ENCODE peak calls at places on chromosomes 3 and 15, in ten cellular contexts. V, S, U, L, J, E, Q, M, O and Z are unnamed samples.

GRCh38 chr3:30162579-30162978 is 443.8 kb upstream of the TGFBR2 start:
- DNase-seq in Q (peak; percentile 95), V (no peak), E (no peak), U (no peak), L (no peak), O (peak; percentile 66), S (no peak), M (no peak), J (no peak), Z (no peak)

GRCh38 chr15:98174286-98174685 is 213.8 kb downstream of the ARRDC4 start:
- DNase-seq in O (no peak), S (no peak), V (no peak), J (no peak), M (no peak), E (no peak), U (no peak), Q (no peak), L (no peak), Z (no peak)

GRCh38 chr3:62318365-62318751 is 55.0 kb downstream of the FEZF2 start:
- DNase-seq in U (no peak), O (no peak), L (no peak), M (no peak), J (no peak), E (no peak), Q (no peak), S (no peak), V (no peak), Z (no peak)

GRCh38 chr3:176352716-176353334 is 844.5 kb downstream of the TBL1XR1 start:
- DNase-seq in E (no peak), S (no peak), V (no peak), M (no peak), U (no peak), Q (peak; percentile 14), L (no peak), J (no peak), O (no peak), Z (no peak)

GRCh38 chr3:128532007-128532983 is 39.3 kb upstream of the GATA2 start:
- DNase-seq in O (no peak), J (no peak), V (no peak), M (no peak), S (no peak), L (no peak), Q (no peak), U (no peak), E (no peak), Z (no peak)

GRCh38 chr3:52763466-52763865 is 7.3 kb downstream of the NEK4 start:
- DNase-seq in U (no peak), M (peak; percentile 40), S (no peak), Q (no peak), L (no peak), V (no peak), O (no peak), J (no peak), E (no peak), Z (no peak)

GRCh38 chr3:121165397-121165837 is 257.4 kb downstream of the STXBP5L start:
- DNase-seq in V (no peak), J (no peak), Q (no peak), M (peak; percentile 66), O (no peak), U (peak; percentile 2), E (no peak), S (no peak), L (no peak), Z (no peak)

GRCh38 chr15:95085056-95085455 is 853.7 kb downstream of the MCTP2 start:
- DNase-seq in O (peak; percentile 5), M (no peak), E (no peak), L (no peak), S (no peak), Q (no peak), U (no peak), V (no peak), J (no peak), Z (no peak)

GRCh38 chr3:87270908-87271727 is 5.3 kb downstream of the POU1F1 start:
- DNase-seq in O (no peak), J (no peak), E (no peak), S (no peak), M (peak; percentile 18), U (no peak), Q (no peak), L (no peak), V (no peak), Z (no peak)

GRCh38 chr15:37002041-37002689 is 98.2 kb downstream of the MEIS2 start:
- DNase-seq in E (no peak), L (no peak), J (no peak), M (no peak), Q (no peak), U (no peak), S (no peak), V (no peak), O (no peak), Z (no peak)

GRCh38 chr15:29129221-29129620 is 140.4 kb downstream of the NSMCE3 start:
- DNase-seq in O (no peak), U (no peak), Q (no peak), M (no peak), E (no peak), S (no peak), V (no peak), J (no peak), L (no peak), Z (no peak)

GRCh38 chr3:16467368-16467767 is 46.1 kb downstream of the RFTN1 start:
- DNase-seq in Q (no peak), S (no peak), O (no peak), J (no peak), M (no peak), U (no peak), V (no peak), E (no peak), L (no peak), Z (peak; percentile 64)

GRCh38 chr3:45480218-45480617 is 91.8 kb downstream of the LARS2 start:
- DNase-seq in O (no peak), L (no peak), E (no peak), J (no peak), S (no peak), M (peak; percentile 22), Q (peak; percentile 23), U (no peak), V (no peak), Z (no peak)

GRCh38 chr3:72160351-72160750 is 375.4 kb upstream of the PROK2 start:
- DNase-seq in L (no peak), Q (no peak), U (no peak), E (no peak), V (no peak), M (no peak), J (no peak), O (no peak), S (no peak), Z (no peak)

GRCh38 chr3:99532246-99532645 is 106.1 kb upstream of the COL8A1 start:
- DNase-seq in S (no peak), Q (peak; percentile 55), J (peak; percentile 33), E (no peak), V (peak; percentile 12), M (peak; percentile 93), U (peak; percentile 48), O (peak; percentile 39), L (peak; percentile 10), Z (no peak)

GRCh38 chr3:124059580-124059979 is 67.7 kb upstream of the ROPN1 start:
- DNase-seq in O (no peak), E (no peak), M (no peak), L (no peak), V (no peak), Q (peak; percentile 69), S (no peak), U (no peak), J (no peak), Z (no peak)

DNA sequence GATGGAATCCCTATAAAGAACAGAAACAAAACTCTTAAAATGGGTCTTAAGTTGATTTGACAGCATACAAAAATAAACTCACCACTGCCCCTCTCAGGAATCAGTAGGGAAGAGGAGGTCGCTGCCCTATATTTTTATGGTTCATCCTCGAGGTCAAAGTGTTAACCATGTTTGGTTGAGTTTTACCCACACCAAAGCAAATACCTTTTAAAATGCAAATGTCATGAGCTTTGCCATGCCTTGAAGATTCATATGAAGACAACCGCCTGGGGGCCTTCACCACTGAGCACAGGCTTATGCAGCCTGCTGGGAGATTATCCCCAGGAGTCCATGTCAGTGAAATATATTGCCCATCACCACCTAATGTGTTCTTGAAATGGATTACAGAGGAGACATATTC is 66.1 kb downstream of the GLB1 start:
- DNase-seq in S (no peak), O (no peak), M (no peak), Q (no peak), L (no peak), E (no peak), V (no peak), J (no peak), U (no peak), Z (no peak)
- TF ChIP-seq CTCF in S (no peak), O (no peak), M (peak; percentile 34), Q (no peak), L (no peak), E (no peak), V (peak; percentile 30), J (no peak), U (no peak), Z (no peak)

GRCh38 chr15:59741274-59741906 is 52.3 kb upstream of the BNIP2 start:
- DNase-seq in U (peak; percentile 24), S (no peak), L (no peak), J (no peak), E (no peak), O (no peak), Q (no peak), V (no peak), M (peak; percentile 44), Z (no peak)
- TF ChIP-seq CTCF in U (no peak), S (no peak), L (no peak), J (no peak), E (peak; percentile 26), O (peak; percentile 31), Q (no peak), V (peak; percentile 42), M (peak; percentile 44), Z (no peak)

DNA sequence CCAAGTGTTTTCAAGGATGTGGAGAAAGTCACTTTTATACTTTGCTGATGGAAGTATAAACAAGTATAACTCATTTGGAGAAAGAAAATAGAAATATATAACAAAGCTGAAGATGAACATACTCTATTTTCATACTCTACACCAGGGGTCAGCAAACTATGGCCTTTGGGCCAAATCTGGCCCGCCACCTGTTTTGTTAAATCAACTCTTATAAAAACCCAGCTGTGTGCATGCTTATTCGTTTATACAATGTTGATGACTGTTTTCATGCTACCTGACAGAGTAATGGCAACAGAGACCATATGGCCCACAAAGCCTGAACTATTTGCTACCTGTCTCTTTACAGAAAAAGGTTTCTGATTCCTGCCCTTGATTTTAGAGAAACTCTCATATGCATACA is 124.0 kb downstream of the NR1D2 start:
- DNase-seq in M (peak; percentile 42), L (no peak), O (no peak), V (no peak), S (no peak), U (no peak), E (no peak), J (no peak), Q (no peak), Z (no peak)
- TF ChIP-seq CTCF in M (peak; percentile 62), L (peak; percentile 43), O (peak; percentile 33), V (peak; percentile 39), S (no peak), U (no peak), E (peak; percentile 58), J (no peak), Q (no peak), Z (no peak)

DNA sequence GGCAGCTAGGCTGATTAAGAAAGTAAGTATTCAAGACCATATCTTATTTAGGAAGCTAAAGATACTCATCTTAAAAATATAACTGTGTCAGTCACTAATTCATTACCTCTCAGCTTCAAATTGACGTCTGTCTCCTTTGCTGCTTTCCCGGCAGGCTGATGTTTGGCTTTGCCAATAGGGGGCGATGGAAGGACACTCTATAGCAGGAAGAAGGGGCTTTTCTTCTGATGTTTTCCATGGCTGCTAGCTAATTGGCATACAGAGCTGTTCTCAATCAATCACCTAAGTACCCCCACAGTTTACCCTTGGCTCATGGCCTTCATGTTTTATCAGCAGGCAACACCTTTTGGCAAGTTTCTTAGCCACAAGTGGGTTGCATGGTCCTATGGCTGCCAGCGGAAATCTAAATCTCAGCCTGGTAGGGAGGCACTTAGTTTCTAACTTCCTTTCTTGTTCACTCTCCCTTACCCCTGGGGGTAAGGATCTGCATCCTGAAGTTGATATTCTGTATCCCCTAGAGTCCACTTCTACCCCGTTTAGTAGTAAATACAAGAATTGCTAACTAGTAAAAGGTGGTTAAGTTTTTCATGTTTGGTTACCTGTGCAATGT is 45.0 kb downstream of the ESYT3 start:
- DNase-seq in O (peak; percentile 16), J (no peak), S (no peak), U (peak; percentile 56), E (no peak), L (no peak), V (peak; percentile 60), Q (peak; percentile 12), M (peak; percentile 49), Z (no peak)
- TF ChIP-seq CTCF in O (peak; percentile 92), J (no peak), S (no peak), U (peak; percentile 85), E (peak; percentile 55), L (peak; percentile 84), V (peak; percentile 77), Q (peak; percentile 92), M (peak; percentile 85), Z (peak; percentile 87)